ENCODE peak calls at places on chromosomes 3 and 15, in four cellular contexts. F is neuronal stem cell, L is H9, M is A549. I is an unnamed sample. For H3K4me1, the result is how much of the 10 kb centered on the place peaks cover.

GRCh38 chr3:187944391-187945179 is 199.3 kb upstream of the BCL6 start:
- DNase-seq in L (no peak), F (no peak), M (no peak), I (peak)

GRCh38 chr3:28139288-28139687 is 102.1 kb upstream of the CMC1 start:
- DNase-seq in L (no peak), F (no peak), M (no peak), I (no peak)

GRCh38 chr15:35305906-35306305 is 220.8 kb upstream of the NANOGP8 start:
- DNase-seq in M (peak), L (no peak), F (no peak), I (no peak)

GRCh38 chr3:143736651-143737050 is 111.6 kb downstream of the SLC9A9 start:
- DNase-seq in M (no peak), F (no peak), L (no peak), I (no peak)

GRCh38 chr3:117586161-117586560 is 876.6 kb downstream of the TUSC7 start:
- DNase-seq in M (no peak), L (no peak), F (no peak), I (no peak)

GRCh38 chr3:77052733-77053680 is 13.1 kb downstream of the ROBO2 start:
- DNase-seq in M (no peak), F (no peak), L (no peak), I (no peak)

GRCh38 chr3:70120360-70120966 is 120.9 kb downstream of the SAMMSON start:
- DNase-seq in M (peak), L (peak), F (peak), I (peak)

GRCh38 chr15:59587085-59587826 is 24.3 kb upstream of the GCNT3 start:
- DNase-seq in L (no peak), F (no peak), M (peak), I (no peak)

GRCh38 chr15:83973816-83974215 is 261.8 kb upstream of the GOLGA6L4 start:
- DNase-seq in M (peak), F (no peak), L (no peak), I (no peak)

GRCh38 chr15:28933710-28934445 is 48.1 kb downstream of the APBA2 start:
- DNase-seq in F (no peak), L (no peak), M (no peak), I (no peak)

GRCh38 chr15:39546842-39547241 is 34.0 kb upstream of the THBS1 start:
- DNase-seq in M (no peak), L (no peak), F (no peak), I (no peak)

GRCh38 chr3:168671091-168671490 is 575.4 kb upstream of the GOLIM4 start:
- DNase-seq in F (no peak), L (no peak), M (no peak), I (no peak)

GRCh38 chr3:194100856-194101390 is 35.0 kb upstream of the HES1 start:
- DNase-seq in M (no peak), L (no peak), F (no peak), I (no peak)

GRCh38 chr3:96977671-96978070 is 163.3 kb downstream of the EPHA6 start:
- DNase-seq in M (no peak), L (no peak), F (no peak), I (no peak)

GRCh38 chr3:156553705-156554356 is 1.1 kb downstream of the SSR3 start:
- DNase-seq in F (no peak), L (no peak), M (peak), I (peak)

GRCh38 chr3:72964633-72965032 is 32.0 kb upstream of the PPP4R2 start:
- DNase-seq in F (no peak), M (no peak), L (no peak), I (no peak)

GRCh38 chr3:95228416-95228815 is 1165.6 kb downstream of the NSUN3 start:
- DNase-seq in F (no peak), L (no peak), M (peak), I (no peak)

GRCh38 chr3:191087391-191087790 is 111.7 kb upstream of the OSTN start:
- DNase-seq in L (no peak), M (no peak), F (no peak), I (no peak)

GRCh38 chr3:160754371-160754854 is 1.6 kb upstream of the PPM1L start:
- DNase-seq in M (no peak), L (peak), F (peak), I (peak)

GRCh38 chr15:41994171-41994650 is 21.9 kb upstream of the EHD4 start:
- DNase-seq in M (no peak), L (no peak), F (no peak), I (no peak)

GRCh38 chr3:110813541-110813940 is 258.1 kb upstream of the NECTIN3 start:
- DNase-seq in M (no peak), L (no peak), F (no peak), I (no peak)

GRCh38 chr15:55526559-55527036 is 18.6 kb upstream of the DNAAF4 start:
- DNase-seq in M (peak), F (no peak), L (peak), I (peak)

GRCh38 chr15:96027501-96027900 is 303.0 kb upstream of the NR2F2 start:
- DNase-seq in L (no peak), M (no peak), F (no peak), I (no peak)

GRCh38 chr3:64109438-64109837 is 86.1 kb upstream of the PSMD6 start:
- DNase-seq in L (peak), F (no peak), M (peak), I (no peak)

GRCh38 chr3:141234283-141234682 is 2.7 kb downstream of the PXYLP1 start:
- DNase-seq in M (no peak), F (no peak), L (no peak), I (no peak)

GRCh38 chr3:141235661-141236171 is 4.1 kb downstream of the PXYLP1 start:
- DNase-seq in F (no peak), L (no peak), M (no peak), I (no peak)

GRCh38 chr3:141237701-141238521 is 6.3 kb downstream of the PXYLP1 start:
- DNase-seq in F (no peak), M (no peak), L (no peak), I (no peak)

GRCh38 chr3:141233457-141234161 is 2.0 kb downstream of the PXYLP1 start:
- DNase-seq in L (no peak), M (no peak), F (no peak), I (no peak)

GRCh38 chr3:141236351-141236750 is 4.7 kb downstream of the PXYLP1 start:
- DNase-seq in M (no peak), F (no peak), L (no peak), I (no peak)
- H3K4me1 ChIP-seq in M (under half), F (under half), L (under half), I (half or more)

GRCh38 chr15:64781299-64781698 is 5.9 kb upstream of the RBPMS2 start:
- DNase-seq in M (no peak), F (no peak), L (no peak), I (no peak)

GRCh38 chr15:64779630-64780029 is 4.2 kb upstream of the RBPMS2 start:
- DNase-seq in M (no peak), F (no peak), L (no peak), I (no peak)

GRCh38 chr15:64780600-64781156 is 5.3 kb upstream of the RBPMS2 start:
- DNase-seq in F (no peak), M (no peak), L (no peak), I (no peak)

GRCh38 chr15:64783796-64784195 is 8.4 kb upstream of the RBPMS2 start:
- DNase-seq in F (no peak), L (no peak), M (no peak), I (no peak)

DNA sequence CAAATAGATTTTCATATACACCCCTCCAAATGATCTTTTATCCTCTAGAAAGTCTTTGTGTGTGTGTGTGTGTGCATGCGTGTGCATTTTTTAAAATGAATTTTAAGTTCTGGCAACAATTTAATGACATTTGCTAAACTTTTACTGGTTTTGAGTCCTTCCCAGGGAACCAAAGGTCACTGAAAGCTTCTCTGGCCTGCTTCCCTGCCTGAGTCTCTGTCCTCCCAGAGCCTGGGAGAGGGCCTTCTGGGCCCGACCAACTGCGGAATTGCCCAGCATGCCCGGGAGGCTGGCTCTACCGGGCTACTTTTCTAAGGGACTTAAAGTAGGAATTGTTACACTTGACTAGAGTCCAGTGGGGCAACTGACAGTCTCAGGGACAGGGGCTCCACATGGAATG is 7.4 kb upstream of the RBPMS2 start:
- DNase-seq in F (no peak), M (no peak), L (no peak), I (no peak)
- H3K4me2 ChIP-seq in F (no peak), M (no peak), L (no peak), I (no peak)

GRCh38 chr15:77466521-77466920 is 45.8 kb downstream of the HMG20A start:
- DNase-seq in F (no peak), M (no peak), L (no peak), I (no peak)
- H3K27ac ChIP-seq in F (no peak), M (no peak), L (no peak), I (no peak)

GRCh38 chr3:99854899-99855298 is 37.2 kb downstream of the CMSS1 start:
- DNase-seq in F (no peak), M (no peak), L (no peak), I (no peak)
- H3K4me1 ChIP-seq in F (under half), M (under half), L (under half), I (under half)

GRCh38 chr3:186394566-186395217 is 32.7 kb upstream of the DGKG start:
- DNase-seq in L (no peak), M (no peak), F (no peak), I (no peak)
- H3K4me2 ChIP-seq in L (no peak), M (no peak), F (no peak), I (no peak)

GRCh38 chr3:79039192-79039591 is 728.6 kb downstream of the ROBO1 start:
- DNase-seq in M (no peak), F (no peak), L (no peak), I (no peak)

GRCh38 chr3:79038057-79038456 is 729.7 kb downstream of the ROBO1 start:
- DNase-seq in M (no peak), F (no peak), L (no peak), I (no peak)

GRCh38 chr3:79040701-79041100 is 727.1 kb downstream of the ROBO1 start:
- DNase-seq in F (no peak), M (peak), L (no peak), I (no peak)

GRCh38 chr3:79040091-79040490 is 727.7 kb downstream of the ROBO1 start:
- DNase-seq in L (no peak), M (no peak), F (no peak), I (no peak)

GRCh38 chr3:79038636-79039035 is 729.2 kb downstream of the ROBO1 start:
- DNase-seq in L (no peak), M (no peak), F (no peak), I (no peak)
- H3K27ac ChIP-seq in L (no peak), M (no peak), F (no peak), I (no peak)

GRCh38 chr3:43817081-43817480 is 126.3 kb downstream of the ABHD5 start:
- DNase-seq in M (no peak), L (no peak), F (no peak), I (no peak)

GRCh38 chr3:43814461-43814860 is 123.7 kb downstream of the ABHD5 start:
- DNase-seq in F (no peak), M (no peak), L (no peak), I (no peak)

GRCh38 chr3:43817825-43818224 is 127.1 kb downstream of the ABHD5 start:
- DNase-seq in L (no peak), F (no peak), M (no peak), I (no peak)

GRCh38 chr3:43818229-43818628 is 127.5 kb downstream of the ABHD5 start:
- DNase-seq in F (no peak), L (no peak), M (no peak), I (no peak)
- H3K4me1 ChIP-seq in F (under half), L (under half), M (under half), I (under half)

GRCh38 chr3:46289551-46289950 is 47.3 kb downstream of the CCR3 start:
- DNase-seq in L (no peak), M (no peak), F (no peak), I (no peak)
- H3K4me2 ChIP-seq in L (no peak), M (no peak), F (no peak), I (no peak)

I was measured in DND-41.